ENCODE peak calls at places on chromosomes 7 and 10, in seven cellular contexts. V is activated naive CD8-positive, alpha-beta T cell treated with anti-CD3 and anti-CD28 coated beads, Interleukin-2, amount 10 ng/mL, durations not matched to agents 7 days and 5 days; N is K562; Y is T-helper 2 cell; D is PC-3; P is activated CD8-positive, alpha-beta T cell treated with anti-CD3 and anti-CD28 coated beads, Interleukin-2, amount 10 ng/mL, durations not matched to agents 7 days and 5 days; C is GM10248. Q is an unnamed sample.

GRCh38 chr7:106070201-106070551 is 41.9 kb downstream of the SYPL1 start:
- DNase-seq in D (peak), N (no peak), Y (no peak), P (no peak), C (no peak), V (no peak), Q (no peak)

GRCh38 chr7:146865696-146866095 is 749.1 kb downstream of the CNTNAP2 start:
- DNase-seq in P (no peak), V (no peak), Y (no peak), N (no peak), D (no peak), C (no peak), Q (no peak)

GRCh38 chr7:87702326-87702725 is 74.1 kb downstream of the RUNDC3B start:
- DNase-seq in C (no peak), V (no peak), P (no peak), N (no peak), Y (no peak), D (peak), Q (no peak)

GRCh38 chr10:36349445-36350063 is 707.5 kb upstream of the FZD8 start:
- DNase-seq in V (no peak), N (no peak), C (no peak), Y (no peak), P (no peak), D (no peak), Q (no peak)

GRCh38 chr7:2520131-2520807 is 695 bp downstream of the LFNG start:
- DNase-seq in Y (peak), N (peak), D (peak), C (no peak), V (peak), P (peak), Q (no peak)

GRCh38 chr10:130301026-130301892 is 165.1 kb downstream of the GLRX3 start:
- DNase-seq in D (no peak), Y (peak), C (no peak), P (peak), N (no peak), V (peak), Q (peak)

GRCh38 chr7:920351-921070 is 34.0 kb downstream of the ADAP1 start:
- DNase-seq in C (no peak), Y (no peak), V (peak), D (peak), N (no peak), P (no peak), Q (no peak)

GRCh38 chr7:150382123-150382843 is 3.2 kb downstream of the ZNF775 start:
- DNase-seq in C (no peak), D (no peak), V (no peak), Y (no peak), N (no peak), P (no peak), Q (no peak)

GRCh38 chr7:41881313-41882130 is 178.6 kb upstream of the INHBA start:
- DNase-seq in C (peak), N (no peak), Y (peak), P (peak), V (peak), D (no peak), Q (peak)

Q was measured in T-helper 9 cell.